ENCODE peak calls at places on chromosome 12, in four cellular contexts. J, V, C and B are unnamed samples.

GRCh38 chr12:79151956-79152355 is 287.4 kb downstream of the SYT1 start:
- DNase-seq in J (no peak), V (no peak), C (no peak), B (no peak)

GRCh38 chr12:132400011-132400641 is 70.7 kb upstream of the GALNT9 start:
- DNase-seq in J (no peak), V (peak; percentile 47), C (no peak), B (no peak)

GRCh38 chr12:6662602-6662905 is 365 bp downstream of the ING4 start:
- DNase-seq in J (no peak), V (no peak), C (no peak), B (no peak)

GRCh38 chr12:124663771-124664366 is 96.5 kb upstream of the NCOR2 start:
- DNase-seq in J (peak; percentile 31), V (no peak), C (no peak), B (no peak)

GRCh38 chr12:11823043-11823442 is 173.6 kb downstream of the ETV6 start:
- DNase-seq in J (no peak), V (no peak), C (no peak), B (no peak)

GRCh38 chr12:27186240-27186839 is 57.7 kb upstream of the STK38L start:
- DNase-seq in J (no peak), V (no peak), C (no peak), B (no peak)

GRCh38 chr12:50764861-50765324 is 992 bp downstream of the ATF1 start:
- DNase-seq in J (no peak), V (no peak), C (peak; percentile 34), B (peak; percentile 13)

GRCh38 chr12:12439636-12440035 is 82.8 kb downstream of the BORCS5 start:
- DNase-seq in J (no peak), V (no peak), C (peak; percentile 52), B (peak; percentile 38)